ENCODE peak calls at places on chromosomes 16 and 17, in four cellular contexts. One of them, this sample, is unnamed.

GRCh38 chr16:426115-426905 is 861 bp downstream of the RAB11FIP3 start:
- DNase-seq in foreskin fibroblast: no peak
- DNase-seq in stimulated activated CD4-positive, alpha-beta T cell treated with anti-CD3 and anti-CD28 coated beads, Interleukin-15, amount 100 ng/mL, for 1 hour: no peak
- DNase-seq in IMR-90: no peak
- DNase-seq in this sample: no peak

GRCh38 chr17:10792156-10792555 is 11.7 kb downstream of the TMEM238L start:
- DNase-seq in foreskin fibroblast: no peak
- DNase-seq in stimulated activated CD4-positive, alpha-beta T cell treated with anti-CD3 and anti-CD28 coated beads, Interleukin-15, amount 100 ng/mL, for 1 hour: no peak
- DNase-seq in IMR-90: no peak
- DNase-seq in this sample: no peak

GRCh38 chr17:4544135-4544651 is 11.0 kb downstream of the MYBBP1A start:
- DNase-seq in foreskin fibroblast: no peak
- DNase-seq in stimulated activated CD4-positive, alpha-beta T cell treated with anti-CD3 and anti-CD28 coated beads, Interleukin-15, amount 100 ng/mL, for 1 hour: no peak
- DNase-seq in IMR-90: no peak
- DNase-seq in this sample: no peak

GRCh38 chr16:11097782-11098167 is 153.4 kb downstream of the CLEC16A start:
- DNase-seq in foreskin fibroblast: no peak
- DNase-seq in stimulated activated CD4-positive, alpha-beta T cell treated with anti-CD3 and anti-CD28 coated beads, Interleukin-15, amount 100 ng/mL, for 1 hour: no peak
- DNase-seq in IMR-90: no peak
- DNase-seq in this sample: no peak

GRCh38 chr16:4285167-4285566 is 12.3 kb upstream of the TFAP4 start:
- DNase-seq in foreskin fibroblast: no peak
- DNase-seq in stimulated activated CD4-positive, alpha-beta T cell treated with anti-CD3 and anti-CD28 coated beads, Interleukin-15, amount 100 ng/mL, for 1 hour: no peak
- DNase-seq in IMR-90: no peak
- DNase-seq in this sample: no peak

GRCh38 chr17:65785109-65785508 is 223.7 kb upstream of the AXIN2 start:
- DNase-seq in foreskin fibroblast: peak
- DNase-seq in stimulated activated CD4-positive, alpha-beta T cell treated with anti-CD3 and anti-CD28 coated beads, Interleukin-15, amount 100 ng/mL, for 1 hour: no peak
- DNase-seq in IMR-90: peak
- DNase-seq in this sample: no peak

GRCh38 chr16:84616515-84616914 is 1.4 kb downstream of the COTL1 start:
- DNase-seq in foreskin fibroblast: no peak
- DNase-seq in stimulated activated CD4-positive, alpha-beta T cell treated with anti-CD3 and anti-CD28 coated beads, Interleukin-15, amount 100 ng/mL, for 1 hour: no peak
- DNase-seq in IMR-90: no peak
- DNase-seq in this sample: no peak

GRCh38 chr17:45677770-45678169 is 106.3 kb upstream of the CRHR1 start:
- DNase-seq in foreskin fibroblast: peak
- DNase-seq in stimulated activated CD4-positive, alpha-beta T cell treated with anti-CD3 and anti-CD28 coated beads, Interleukin-15, amount 100 ng/mL, for 1 hour: no peak
- DNase-seq in IMR-90: peak
- DNase-seq in this sample: no peak

GRCh38 chr17:71302721-71303549 is 817.9 kb upstream of the SOX9 start:
- DNase-seq in foreskin fibroblast: no peak
- DNase-seq in stimulated activated CD4-positive, alpha-beta T cell treated with anti-CD3 and anti-CD28 coated beads, Interleukin-15, amount 100 ng/mL, for 1 hour: no peak
- DNase-seq in IMR-90: no peak
- DNase-seq in this sample: no peak

GRCh38 chr16:25093208-25094061 is 18.1 kb upstream of the LCMT1 start:
- DNase-seq in foreskin fibroblast: no peak
- DNase-seq in stimulated activated CD4-positive, alpha-beta T cell treated with anti-CD3 and anti-CD28 coated beads, Interleukin-15, amount 100 ng/mL, for 1 hour: no peak
- DNase-seq in IMR-90: no peak
- DNase-seq in this sample: no peak

GRCh38 chr16:149024-149675 is 3.3 kb upstream of the HBZ start:
- DNase-seq in foreskin fibroblast: peak
- DNase-seq in stimulated activated CD4-positive, alpha-beta T cell treated with anti-CD3 and anti-CD28 coated beads, Interleukin-15, amount 100 ng/mL, for 1 hour: no peak
- DNase-seq in IMR-90: peak
- DNase-seq in this sample: no peak

GRCh38 chr17:79918581-79919163 is 79.4 kb upstream of the CBX4 start:
- DNase-seq in foreskin fibroblast: no peak
- DNase-seq in stimulated activated CD4-positive, alpha-beta T cell treated with anti-CD3 and anti-CD28 coated beads, Interleukin-15, amount 100 ng/mL, for 1 hour: no peak
- DNase-seq in IMR-90: no peak
- DNase-seq in this sample: no peak

GRCh38 chr16:70648606-70649005 is 2.2 kb downstream of the IL34 start:
- DNase-seq in foreskin fibroblast: no peak
- DNase-seq in stimulated activated CD4-positive, alpha-beta T cell treated with anti-CD3 and anti-CD28 coated beads, Interleukin-15, amount 100 ng/mL, for 1 hour: no peak
- DNase-seq in IMR-90: no peak
- DNase-seq in this sample: no peak

GRCh38 chr16:75647138-75647491 is 350 bp downstream of the KARS1 start:
- DNase-seq in foreskin fibroblast: no peak
- DNase-seq in stimulated activated CD4-positive, alpha-beta T cell treated with anti-CD3 and anti-CD28 coated beads, Interleukin-15, amount 100 ng/mL, for 1 hour: no peak
- DNase-seq in IMR-90: no peak
- DNase-seq in this sample: no peak

GRCh38 chr16:23410176-23410575 is 42.8 kb downstream of the COG7 start:
- DNase-seq in foreskin fibroblast: no peak
- DNase-seq in stimulated activated CD4-positive, alpha-beta T cell treated with anti-CD3 and anti-CD28 coated beads, Interleukin-15, amount 100 ng/mL, for 1 hour: no peak
- DNase-seq in IMR-90: peak
- DNase-seq in this sample: no peak

GRCh38 chr16:67719778-67720144 is 645 bp upstream of the GFOD2 start:
- DNase-seq in foreskin fibroblast: peak
- DNase-seq in stimulated activated CD4-positive, alpha-beta T cell treated with anti-CD3 and anti-CD28 coated beads, Interleukin-15, amount 100 ng/mL, for 1 hour: no peak
- DNase-seq in IMR-90: peak
- DNase-seq in this sample: peak

GRCh38 chr17:63780507-63780906 is 6.5 kb downstream of the DDX42 start:
- DNase-seq in foreskin fibroblast: no peak
- DNase-seq in stimulated activated CD4-positive, alpha-beta T cell treated with anti-CD3 and anti-CD28 coated beads, Interleukin-15, amount 100 ng/mL, for 1 hour: no peak
- DNase-seq in IMR-90: peak
- DNase-seq in this sample: no peak

GRCh38 chr16:89841275-89841674 is 13.0 kb downstream of the SPIRE2 start:
- DNase-seq in foreskin fibroblast: no peak
- DNase-seq in stimulated activated CD4-positive, alpha-beta T cell treated with anti-CD3 and anti-CD28 coated beads, Interleukin-15, amount 100 ng/mL, for 1 hour: no peak
- DNase-seq in IMR-90: no peak
- DNase-seq in this sample: no peak

This sample was measured in HuH-7.